ENCODE peak calls at places on chromosomes 6 and 20, in eight cellular contexts. A is activated CD4-positive, alpha-beta T cell treated with anti-CD3 and anti-CD28 coated beads, Interleukin-2, amount 50 U/mL, for 4 hours; L is HT1080; Q is stomach; B is GM18507; D is fibroblast of mammary gland; N is NAMALWA; G is NCI-H2171. P is an unnamed sample.

GRCh38 chr6:11130605-11131004 is 19.1 kb upstream of the ERVFRD-1 start:
- DNase-seq in A (no peak), L (no peak), Q (no peak), B (no peak), D (no peak), N (no peak), G (no peak), P (no peak)

GRCh38 chr6:42935322-42935721 is 6.0 kb downstream of the CNPY3 start:
- DNase-seq in A (no peak), L (no peak), Q (no peak), B (no peak), D (no peak), N (no peak), G (no peak), P (no peak)

GRCh38 chr20:46350201-46350985 is 42.1 kb upstream of the CDH22 start:
- DNase-seq in A (no peak), L (peak; percentile 81), Q (no peak), B (peak; percentile 62), D (peak; percentile 93), N (peak; percentile 41), G (no peak), P (no peak)

GRCh38 chr6:143556529-143556928 is 45.0 kb upstream of the FUCA2 start:
- DNase-seq in A (no peak), L (peak; percentile 79), Q (no peak), B (no peak), D (peak; percentile 83), N (no peak), G (no peak), P (no peak)

GRCh38 chr20:2151805-2152727 is 50.4 kb downstream of the STK35 start:
- DNase-seq in A (no peak), L (peak; percentile 51), Q (peak; percentile 69), B (no peak), D (peak; percentile 75), N (no peak), G (peak; percentile 23), P (no peak)

GRCh38 chr6:35382015-35382414 is 39.7 kb downstream of the PPARD start:
- DNase-seq in A (no peak), L (no peak), Q (no peak), B (no peak), D (no peak), N (no peak), G (no peak), P (no peak)

GRCh38 chr6:138486249-138487121 is 12.8 kb downstream of the NHSL1 start:
- DNase-seq in A (no peak), L (peak; percentile 6), Q (no peak), B (no peak), D (no peak), N (no peak), G (no peak), P (no peak)

GRCh38 chr20:5095454-5095853 is 24.3 kb downstream of the PCNA start:
- DNase-seq in A (no peak), L (no peak), Q (no peak), B (no peak), D (no peak), N (no peak), G (no peak), P (no peak)

GRCh38 chr6:133646021-133646682 is 242.8 kb upstream of the TCF21 start:
- DNase-seq in A (no peak), L (peak; percentile 74), Q (no peak), B (no peak), D (peak; percentile 75), N (no peak), G (no peak), P (no peak)

GRCh38 chr6:156427345-156427744 is 349.8 kb upstream of the ARID1B start:
- DNase-seq in A (no peak), L (peak; percentile 94), Q (no peak), B (no peak), D (peak; percentile 90), N (no peak), G (no peak), P (no peak)

GRCh38 chr20:36126836-36127529 is 27.6 kb upstream of the EPB41L1 start:
- DNase-seq in A (no peak), L (no peak), Q (no peak), B (no peak), D (no peak), N (no peak), G (no peak), P (no peak)

GRCh38 chr20:40683221-40683893 is 5.7 kb downstream of the MAFB start:
- DNase-seq in A (no peak), L (no peak), Q (no peak), B (no peak), D (no peak), N (no peak), G (no peak), P (no peak)

GRCh38 chr20:44941292-44941691 is 18.9 kb downstream of the TOMM34 start:
- DNase-seq in A (no peak), L (no peak), Q (no peak), B (no peak), D (no peak), N (no peak), G (no peak), P (no peak)

GRCh38 chr6:11851405-11851804 is 72.8 kb upstream of the ADTRP start:
- DNase-seq in A (no peak), L (peak; percentile 74), Q (no peak), B (no peak), D (peak; percentile 96), N (no peak), G (no peak), P (no peak)

GRCh38 chr6:143629104-143630080 is 48.4 kb upstream of the PHACTR2 start:
- DNase-seq in A (no peak), L (no peak), Q (no peak), B (no peak), D (peak; percentile 56), N (no peak), G (no peak), P (no peak)

P was measured in activated T-cell treated with anti-CD3 and anti-CD28 coated beads for 1 hour.